ENCODE peak calls at places on chromosomes 2 and 18, in four cellular contexts. One of them, this sample, is unnamed.

GRCh38 chr2:96558061-96558460 is 21.5 kb downstream of the ARID5A start:
- DNase-seq in CD4-positive, alpha-beta T cell: no peak
- DNase-seq in astrocyte of the spinal cord: no peak
- DNase-seq in HFF-Myc: no peak
- DNase-seq in this sample: no peak

GRCh38 chr2:231907765-231908164 is 18.4 kb downstream of the NPPC start:
- DNase-seq in CD4-positive, alpha-beta T cell: no peak
- DNase-seq in astrocyte of the spinal cord: no peak
- DNase-seq in HFF-Myc: no peak
- DNase-seq in this sample: no peak

GRCh38 chr2:149601141-149601796 is 13.7 kb upstream of the MMADHC start:
- DNase-seq in CD4-positive, alpha-beta T cell: no peak
- DNase-seq in astrocyte of the spinal cord: peak
- DNase-seq in HFF-Myc: no peak
- DNase-seq in this sample: no peak

GRCh38 chr2:39107156-39107555 is 13.7 kb downstream of the SOS1 start:
- DNase-seq in CD4-positive, alpha-beta T cell: no peak
- DNase-seq in astrocyte of the spinal cord: no peak
- DNase-seq in HFF-Myc: no peak
- DNase-seq in this sample: no peak

GRCh38 chr2:128288781-128289180 is 29.9 kb downstream of the HS6ST1 start:
- DNase-seq in CD4-positive, alpha-beta T cell: no peak
- DNase-seq in astrocyte of the spinal cord: no peak
- DNase-seq in HFF-Myc: no peak
- DNase-seq in this sample: no peak

GRCh38 chr18:68104036-68104435 is 587.5 kb upstream of the DSEL start:
- DNase-seq in CD4-positive, alpha-beta T cell: no peak
- DNase-seq in astrocyte of the spinal cord: peak
- DNase-seq in HFF-Myc: no peak
- DNase-seq in this sample: no peak

GRCh38 chr2:9914384-9915065 is 37.0 kb upstream of the GRHL1 start:
- DNase-seq in CD4-positive, alpha-beta T cell: no peak
- DNase-seq in astrocyte of the spinal cord: peak
- DNase-seq in HFF-Myc: peak
- DNase-seq in this sample: no peak

GRCh38 chr2:122670932-122671331 is 915.5 kb downstream of the TSN start:
- DNase-seq in CD4-positive, alpha-beta T cell: no peak
- DNase-seq in astrocyte of the spinal cord: no peak
- DNase-seq in HFF-Myc: no peak
- DNase-seq in this sample: no peak

GRCh38 chr2:106847366-106847765 is 38.6 kb downstream of the ST6GAL2 start:
- DNase-seq in CD4-positive, alpha-beta T cell: no peak
- DNase-seq in astrocyte of the spinal cord: no peak
- DNase-seq in HFF-Myc: no peak
- DNase-seq in this sample: no peak

GRCh38 chr2:37623971-37624897 is 47.2 kb downstream of the CDC42EP3 start:
- DNase-seq in CD4-positive, alpha-beta T cell: no peak
- DNase-seq in astrocyte of the spinal cord: peak
- DNase-seq in HFF-Myc: no peak
- DNase-seq in this sample: no peak

GRCh38 chr2:225735844-225736243 is 336.3 kb downstream of the NYAP2 start:
- DNase-seq in CD4-positive, alpha-beta T cell: no peak
- DNase-seq in astrocyte of the spinal cord: peak
- DNase-seq in HFF-Myc: peak
- DNase-seq in this sample: no peak

GRCh38 chr2:225725726-225726125 is 326.2 kb downstream of the NYAP2 start:
- DNase-seq in CD4-positive, alpha-beta T cell: no peak
- DNase-seq in astrocyte of the spinal cord: peak
- DNase-seq in HFF-Myc: no peak
- DNase-seq in this sample: no peak

GRCh38 chr18:12645751-12646203 is 12.1 kb downstream of the SPIRE1 start:
- DNase-seq in CD4-positive, alpha-beta T cell: no peak
- DNase-seq in astrocyte of the spinal cord: no peak
- DNase-seq in HFF-Myc: no peak
- DNase-seq in this sample: no peak

DNA sequence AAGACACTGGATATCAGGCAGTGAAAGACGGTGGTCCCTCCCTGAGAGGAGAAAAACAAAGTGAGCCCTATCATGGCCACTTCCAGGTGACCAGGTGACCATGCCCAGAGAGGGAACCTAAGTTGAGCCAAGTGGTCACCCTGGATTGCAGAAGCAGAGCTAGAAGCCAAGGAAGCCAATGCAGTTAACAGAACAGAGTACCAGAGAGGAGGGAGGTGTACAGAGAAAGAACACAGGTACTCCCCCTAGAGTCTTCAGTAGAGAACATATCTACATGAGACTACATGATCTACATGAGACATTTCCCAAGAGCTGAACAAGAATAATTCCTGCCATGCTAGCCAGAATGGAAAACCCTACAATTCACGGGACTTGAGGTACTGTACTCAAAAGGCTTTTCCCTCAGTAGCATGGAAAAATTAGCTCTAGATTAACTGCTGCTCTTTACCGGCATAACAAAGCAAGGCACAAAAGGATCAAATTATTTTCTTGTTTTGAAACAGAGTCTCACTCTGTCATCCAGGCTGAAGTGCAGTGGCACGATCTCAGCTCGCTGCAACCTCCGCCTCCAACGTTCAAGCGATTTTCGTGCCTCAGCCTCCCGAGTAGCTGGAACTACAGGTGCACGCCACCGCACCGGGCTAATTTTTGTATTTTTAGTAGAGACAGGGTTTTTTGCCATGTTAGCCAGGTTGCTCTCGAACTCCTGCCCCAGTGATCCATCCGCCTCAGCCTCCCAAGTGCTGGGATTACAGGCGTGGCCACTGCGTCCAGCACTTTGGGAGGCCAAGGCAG is 23.5 kb downstream of the ROCK2 start:
- DNase-seq in CD4-positive, alpha-beta T cell: no peak
- DNase-seq in astrocyte of the spinal cord: no peak
- DNase-seq in HFF-Myc: no peak
- DNase-seq in this sample: no peak
- TF ChIP-seq CTCF in CD4-positive, alpha-beta T cell: no peak
- TF ChIP-seq CTCF in astrocyte of the spinal cord: peak
- TF ChIP-seq CTCF in HFF-Myc: no peak
- TF ChIP-seq CTCF in this sample: no peak

DNA sequence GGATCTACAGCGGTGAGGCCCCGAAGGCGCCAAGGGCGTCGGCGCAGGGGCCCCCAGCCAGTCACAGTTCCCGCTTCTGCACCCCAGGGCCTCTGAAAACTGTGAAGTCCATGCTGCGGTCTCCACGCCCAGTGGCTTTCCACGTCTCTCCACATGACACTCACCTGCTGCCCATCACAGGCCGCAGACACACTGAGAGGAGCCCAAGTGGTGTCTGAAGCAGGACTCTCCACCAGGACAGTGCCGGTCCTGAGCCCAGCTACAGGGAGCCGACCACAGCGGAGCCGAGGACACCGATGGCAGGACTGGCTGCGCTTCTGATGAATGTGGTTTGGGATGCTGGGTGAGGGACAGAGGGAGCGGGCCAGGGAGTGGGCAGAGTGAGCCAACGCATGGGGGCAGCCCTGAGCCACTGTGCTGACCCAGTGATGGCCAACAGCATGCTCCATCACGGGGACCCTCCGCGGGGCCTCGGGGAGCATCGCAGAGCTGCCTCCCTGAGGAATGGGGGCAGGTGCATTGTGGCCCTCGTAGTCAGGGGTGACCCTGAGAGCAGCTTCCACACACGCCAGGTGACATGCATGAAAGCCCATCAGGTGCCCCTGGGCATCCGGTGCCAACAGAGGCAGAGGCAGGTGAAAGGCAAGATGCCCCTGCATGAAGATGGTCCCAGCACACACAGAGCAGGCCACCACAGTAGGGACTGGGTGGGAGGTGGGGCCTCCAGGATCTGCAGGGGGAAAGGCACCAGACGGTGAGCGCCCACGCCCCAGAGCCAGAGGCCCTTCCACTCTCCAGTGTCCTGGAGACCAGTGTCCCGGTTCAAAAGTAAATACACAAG is 116.6 kb downstream of the HDAC4 start:
- DNase-seq in CD4-positive, alpha-beta T cell: no peak
- DNase-seq in astrocyte of the spinal cord: no peak
- DNase-seq in HFF-Myc: no peak
- DNase-seq in this sample: no peak
- TF ChIP-seq CTCF in CD4-positive, alpha-beta T cell: no peak
- TF ChIP-seq CTCF in astrocyte of the spinal cord: no peak
- TF ChIP-seq CTCF in HFF-Myc: no peak
- TF ChIP-seq CTCF in this sample: no peak

GRCh38 chr18:58320907-58321561 is 277.0 kb downstream of the NEDD4L start:
- DNase-seq in CD4-positive, alpha-beta T cell: no peak
- DNase-seq in astrocyte of the spinal cord: no peak
- DNase-seq in HFF-Myc: no peak
- DNase-seq in this sample: no peak
- TF ChIP-seq CTCF in CD4-positive, alpha-beta T cell: no peak
- TF ChIP-seq CTCF in astrocyte of the spinal cord: peak
- TF ChIP-seq CTCF in HFF-Myc: no peak
- TF ChIP-seq CTCF in this sample: no peak

GRCh38 chr2:144504191-144504590 is 15.7 kb downstream of the ZEB2 start:
- DNase-seq in CD4-positive, alpha-beta T cell: no peak
- DNase-seq in astrocyte of the spinal cord: no peak
- DNase-seq in HFF-Myc: no peak
- DNase-seq in this sample: no peak
- TF ChIP-seq CTCF in CD4-positive, alpha-beta T cell: no peak
- TF ChIP-seq CTCF in astrocyte of the spinal cord: peak
- TF ChIP-seq CTCF in HFF-Myc: no peak
- TF ChIP-seq CTCF in this sample: peak

DNA sequence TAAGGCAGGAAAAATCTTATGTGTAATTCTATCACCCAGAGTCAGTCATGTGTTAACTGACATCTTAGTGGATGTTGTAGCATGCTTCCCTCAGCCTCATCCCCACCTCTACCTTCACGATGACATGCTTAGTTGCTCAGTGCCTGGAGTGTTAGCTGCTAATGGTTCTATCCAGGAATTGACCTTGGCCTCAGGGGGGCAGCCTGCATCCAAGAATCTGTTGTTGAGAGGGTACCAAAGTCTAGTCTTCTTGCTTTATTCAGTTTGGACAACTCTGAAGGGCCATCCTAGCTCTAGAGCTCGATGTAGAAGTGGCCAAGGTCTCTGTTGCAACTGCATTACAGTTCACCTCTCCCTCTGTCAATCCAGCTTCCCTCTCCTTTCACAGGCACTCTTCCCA is 61.2 kb downstream of the ACYP2 start:
- DNase-seq in CD4-positive, alpha-beta T cell: no peak
- DNase-seq in astrocyte of the spinal cord: peak
- DNase-seq in HFF-Myc: peak
- DNase-seq in this sample: no peak
- TF ChIP-seq CTCF in CD4-positive, alpha-beta T cell: no peak
- TF ChIP-seq CTCF in astrocyte of the spinal cord: peak
- TF ChIP-seq CTCF in HFF-Myc: peak
- TF ChIP-seq CTCF in this sample: peak

GRCh38 chr18:77701977-77702376 is 452.3 kb downstream of the GALR1 start:
- DNase-seq in CD4-positive, alpha-beta T cell: no peak
- DNase-seq in astrocyte of the spinal cord: no peak
- DNase-seq in HFF-Myc: no peak
- DNase-seq in this sample: no peak
- TF ChIP-seq CTCF in CD4-positive, alpha-beta T cell: no peak
- TF ChIP-seq CTCF in astrocyte of the spinal cord: no peak
- TF ChIP-seq CTCF in HFF-Myc: no peak
- TF ChIP-seq CTCF in this sample: no peak